ENCODE peak calls at places on chromosome 1, in six cellular contexts. E is stimulated activated CD4-positive, alpha-beta T cell treated with anti-CD3 and anti-CD28 coated beads, Interleukin-4, amount 100 ng/mL, for 4 hours; G is astrocyte of the spinal cord; J is NCI-H748 treated with DMSO at 0.1 percent for 48 hours; S is GM12891; Z is activated T-cell treated with anti-CD3 and anti-CD28 coated beads for 1 hour. F is an unnamed sample.

GRCh38 chr1:200302192-200302892 is 107.5 kb downstream of the ZNF281 start:
- DNase-seq in E (peak; percentile 71), G (peak; percentile 21), J (peak; percentile 25), S (no peak), Z (peak; percentile 55), F (peak; percentile 69)

GRCh38 chr1:220819627-220820026 is 32.9 kb downstream of the MTARC1 start:
- DNase-seq in E (no peak), G (no peak), J (no peak), S (no peak), Z (no peak), F (no peak)

GRCh38 chr1:78491311-78492071 is 717 bp downstream of the PTGFR start:
- DNase-seq in E (no peak), G (peak; percentile 53), J (no peak), S (no peak), Z (no peak), F (peak; percentile 79)

GRCh38 chr1:91757760-91758545 is 128.0 kb downstream of the TGFBR3 start:
- DNase-seq in E (no peak), G (no peak), J (no peak), S (no peak), Z (no peak), F (no peak)

GRCh38 chr1:236370397-236370796 is 23.7 kb upstream of the EDARADD start:
- DNase-seq in E (no peak), G (no peak), J (no peak), S (no peak), Z (no peak), F (no peak)

GRCh38 chr1:210402560-210402959 is 73.9 kb downstream of the HHAT start:
- DNase-seq in E (no peak), G (no peak), J (no peak), S (no peak), Z (no peak), F (no peak)

GRCh38 chr1:16677552-16678423 is 11.0 kb upstream of the RNU1-3 start:
- DNase-seq in E (peak; percentile 53), G (peak; percentile 73), J (peak; percentile 45), S (peak; percentile 35), Z (no peak), F (peak; percentile 56)

GRCh38 chr1:58933599-58933926 is 149.7 kb upstream of the JUN start:
- DNase-seq in E (no peak), G (no peak), J (no peak), S (no peak), Z (no peak), F (peak; percentile 7)

GRCh38 chr1:228358764-228359612 is 47.6 kb downstream of the TRIM11 start:
- DNase-seq in E (no peak), G (no peak), J (no peak), S (no peak), Z (no peak), F (no peak)

F was measured in adipocyte.